ENCODE peak calls at places on chromosomes 6 and 20, in eight cellular contexts. Q is BJ, E is prostate gland, M is astrocyte, J is psoas muscle, Y is endodermal cell, F is HCT116, X is gastrocnemius medialis. U is an unnamed sample.

GRCh38 chr20:19966840-19967239 is 50.3 kb upstream of the NAA20 start:
- DNase-seq in M (no peak), J (no peak), Y (no peak), E (peak; percentile 33), X (no peak), F (no peak), Q (no peak), U (no peak)

GRCh38 chr6:88840806-88841539 is 122.4 kb downstream of the RNGTT start:
- DNase-seq in M (peak; percentile 20), Y (no peak), E (no peak), Q (no peak), X (no peak), F (no peak), J (no peak), U (no peak)

GRCh38 chr20:4192378-4193048 is 177.2 kb upstream of the RNF24 start:
- DNase-seq in Q (no peak), F (no peak), Y (no peak), E (no peak), J (no peak), M (no peak), X (no peak), U (no peak)

GRCh38 chr20:19934792-19935491 is 82.2 kb upstream of the NAA20 start:
- DNase-seq in J (peak; percentile 49), M (no peak), Y (no peak), E (peak; percentile 63), Q (no peak), X (peak; percentile 61), F (no peak), U (peak; percentile 58)

GRCh38 chr6:148455225-148455624 is 112.6 kb downstream of the SASH1 start:
- DNase-seq in J (no peak), X (no peak), Q (no peak), Y (peak; percentile 23), M (peak; percentile 83), F (no peak), E (no peak), U (no peak)

GRCh38 chr20:54025166-54025835 is 45.1 kb downstream of the BCAS1 start:
- DNase-seq in X (no peak), M (peak; percentile 89), E (no peak), Y (peak; percentile 53), Q (no peak), F (no peak), J (no peak), U (no peak)

GRCh38 chr20:33558348-33559144 is 68.7 kb downstream of the CBFA2T2 start:
- DNase-seq in M (no peak), Q (no peak), X (no peak), F (no peak), Y (no peak), E (no peak), J (no peak), U (no peak)

GRCh38 chr6:15748341-15748740 is 85.5 kb upstream of the DTNBP1 start:
- DNase-seq in E (no peak), J (no peak), M (no peak), Q (no peak), X (no peak), F (no peak), Y (no peak), U (no peak)

GRCh38 chr6:164108869-164109769 is 694.6 kb downstream of the QKI start:
- DNase-seq in E (peak; percentile 45), J (peak; percentile 92), F (no peak), M (peak; percentile 73), Q (no peak), Y (peak; percentile 47), X (peak; percentile 97), U (peak; percentile 91)

GRCh38 chr6:144013486-144013909 is 5.4 kb upstream of the PLAGL1 start:
- DNase-seq in X (peak; percentile 20), Y (peak; percentile 92), Q (no peak), F (peak; percentile 73), M (peak; percentile 41), E (peak; percentile 71), J (peak; percentile 72), U (peak; percentile 73)

GRCh38 chr6:105204331-105204730 is 24.5 kb upstream of the POPDC3 start:
- DNase-seq in Q (no peak), E (no peak), Y (no peak), J (no peak), X (no peak), F (no peak), M (peak; percentile 96), U (no peak)

GRCh38 chr20:57346477-57346876 is 4.6 kb upstream of the RAE1 start:
- DNase-seq in Y (peak; percentile 88), E (peak; percentile 73), Q (peak; percentile 52), X (peak; percentile 20), J (peak; percentile 62), M (peak; percentile 52), F (peak; percentile 55), U (peak; percentile 64)

GRCh38 chr6:150191809-150192208 is 49.0 kb downstream of the PPP1R14C start:
- DNase-seq in E (no peak), Y (no peak), F (no peak), Q (no peak), M (peak; percentile 77), X (no peak), J (no peak), U (no peak)

GRCh38 chr6:46016063-46016608 is 476 bp upstream of the CLIC5 start:
- DNase-seq in E (no peak), Q (no peak), X (no peak), J (no peak), M (no peak), F (no peak), Y (no peak), U (no peak)

GRCh38 chr20:24497851-24498250 is 28.4 kb downstream of the SYNDIG1 start:
- DNase-seq in Q (no peak), F (no peak), E (no peak), J (no peak), M (peak; percentile 53), Y (no peak), X (no peak), U (no peak)

GRCh38 chr6:32983493-32983848 is 15.1 kb downstream of the BRD2 start:
- DNase-seq in Q (no peak), E (no peak), Y (peak; percentile 60), X (no peak), F (no peak), M (no peak), J (no peak), U (no peak)

GRCh38 chr6:35311390-35312075 is 13.9 kb downstream of the DEF6 start:
- DNase-seq in M (no peak), X (no peak), Q (no peak), F (no peak), E (no peak), Y (peak; percentile 38), J (no peak), U (no peak)

DNA sequence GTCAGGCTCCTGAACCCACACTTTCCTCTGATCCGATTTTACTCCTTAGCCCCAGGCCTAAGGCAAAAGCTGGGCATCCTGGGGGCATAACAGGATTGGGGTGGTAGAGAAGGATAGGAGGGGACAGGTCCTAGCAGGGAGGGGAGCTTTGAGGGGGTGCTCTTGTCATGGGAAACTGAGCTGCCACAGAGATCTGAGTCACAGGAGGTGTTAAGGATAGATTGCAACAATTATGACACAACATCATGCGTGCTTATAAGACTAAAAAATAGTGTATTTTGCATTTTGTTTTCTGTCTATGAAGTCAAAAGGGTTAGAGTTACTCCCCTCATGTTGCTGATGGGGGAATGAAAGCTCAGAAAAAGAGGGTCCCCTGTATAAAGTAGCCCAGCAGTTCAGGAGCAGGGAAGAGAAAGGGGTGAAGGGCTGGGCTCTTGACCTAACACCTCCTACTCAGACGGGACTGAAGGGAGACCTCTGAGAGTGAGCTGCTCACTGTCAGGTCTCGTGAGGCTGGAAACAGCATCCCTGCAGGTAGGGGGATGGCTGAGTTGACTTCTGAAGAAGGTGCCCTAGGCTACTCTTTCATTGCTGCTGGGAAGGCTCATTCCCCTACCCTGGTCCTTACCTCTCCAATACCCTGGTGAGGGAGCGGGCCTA is 2.0 kb downstream of the GLP1R start:
- DNase-seq in Q (no peak), E (no peak), M (no peak), F (no peak), J (no peak), Y (no peak), X (no peak), U (no peak)
- H3K36me3 ChIP-seq in Q (no peaks in the 10 kb centered on the region), E (no peaks in the 10 kb centered on the region), M (no peaks in the 10 kb centered on the region), F (no peaks in the 10 kb centered on the region), J (no peaks in the 10 kb centered on the region), Y (no peaks in the 10 kb centered on the region), X (no peaks in the 10 kb centered on the region), U (no peaks in the 10 kb centered on the region)

GRCh38 chr20:48194026-48194425 is 408.7 kb upstream of the SULF2 start:
- DNase-seq in X (no peak), F (no peak), M (no peak), E (no peak), J (no peak), Q (no peak), Y (no peak), U (no peak)
- H3K4me3 ChIP-seq in X (no peak overlapping the region), F (no peak overlapping the region), M (no peak overlapping the region), E (no peak overlapping the region), J (no peak overlapping the region), Q (no peak overlapping the region), Y (no peak overlapping the region), U (no peak overlapping the region)

DNA sequence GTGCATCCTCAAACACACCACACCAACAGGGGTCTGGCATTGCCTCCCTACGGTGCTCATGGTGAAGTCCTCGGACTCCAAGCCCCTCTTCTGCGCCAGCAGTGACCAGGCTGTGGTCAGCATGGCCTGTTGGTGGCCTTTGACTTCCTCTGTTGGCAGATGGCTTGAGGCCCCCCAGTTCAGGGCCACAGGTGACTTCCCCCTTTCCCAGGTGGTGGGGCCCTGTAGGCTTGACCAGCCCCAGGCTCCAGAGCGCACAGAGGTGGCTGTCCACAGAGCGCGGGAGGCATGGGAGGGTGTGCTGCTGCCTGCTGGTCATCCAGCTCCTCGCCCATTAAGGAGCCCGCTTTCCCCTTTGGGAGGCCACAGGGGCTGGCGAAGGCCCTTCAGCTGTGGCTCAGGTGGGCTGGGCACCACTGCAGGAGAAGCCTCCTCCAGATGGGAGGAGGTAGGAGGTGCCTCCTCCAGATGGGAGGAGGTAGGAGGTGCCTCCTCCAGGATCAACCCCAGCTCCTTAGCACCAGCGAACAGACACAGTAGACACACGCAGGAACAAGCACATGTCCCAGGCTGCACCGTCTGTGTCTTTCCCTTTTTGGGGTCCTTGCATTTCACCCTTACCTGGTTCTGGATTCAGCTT is 52.1 kb upstream of the BHLHE23 start:
- DNase-seq in X (no peak), J (no peak), Q (no peak), E (no peak), F (no peak), M (no peak), Y (peak; percentile 42), U (peak; percentile 7)
- H3K27me3 ChIP-seq in X (peaks cover 41% of the 10 kb centered on the region), J (no peaks in the 10 kb centered on the region), Q (peaks cover 4% of the 10 kb centered on the region), E (peaks cover 7% of the 10 kb centered on the region), F (peaks cover 8% of the 10 kb centered on the region), M (peaks cover 7% of the 10 kb centered on the region), Y (peaks cover 10% of the 10 kb centered on the region), U (peaks cover 91% of the 10 kb centered on the region)

GRCh38 chr20:58636396-58636982 is 14.6 kb upstream of the STX16 start:
- DNase-seq in Q (no peak), F (no peak), Y (no peak), E (no peak), X (no peak), M (no peak), J (no peak), U (no peak)

GRCh38 chr20:58639182-58640146 is 11.6 kb upstream of the STX16 start:
- DNase-seq in Y (no peak), X (no peak), Q (no peak), J (no peak), E (no peak), F (no peak), M (no peak), U (no peak)

GRCh38 chr20:58638467-58639181 is 12.5 kb upstream of the STX16 start:
- DNase-seq in E (no peak), X (no peak), Q (no peak), J (no peak), Y (no peak), F (no peak), M (no peak), U (no peak)

GRCh38 chr20:58636983-58637421 is 14.1 kb upstream of the STX16 start:
- DNase-seq in M (no peak), J (no peak), E (no peak), F (no peak), Q (no peak), Y (peak; percentile 68), X (no peak), U (no peak)

GRCh38 chr20:58637466-58638198 is 13.5 kb upstream of the STX16 start:
- DNase-seq in X (no peak), J (no peak), F (no peak), Y (no peak), M (no peak), Q (no peak), E (no peak), U (no peak)
- H3K36me3 ChIP-seq in X (no peaks in the 10 kb centered on the region), J (no peaks in the 10 kb centered on the region), F (no peaks in the 10 kb centered on the region), Y (no peaks in the 10 kb centered on the region), M (no peaks in the 10 kb centered on the region), Q (no peaks in the 10 kb centered on the region), E (no peaks in the 10 kb centered on the region), U (no peaks in the 10 kb centered on the region)

U was measured in left ventricle myocardium inferior.